ENCODE peak calls at places on chromosomes 13 and 19, in four cellular contexts. J is IMR-90, E is transverse colon, Y is H1. D is an unnamed sample. For H3K9me3 and H3K27me3, the result is how much of the 10 kb centered on the place peaks cover.

GRCh38 chr19:23283925-23284324 is 33.7 kb upstream of the ZNF724 start:
- DNase-seq in J (peak), E (peak), Y (peak), D (peak)

GRCh38 chr13:50762969-50763568 is 80.4 kb downstream of the DLEU7 start:
- DNase-seq in J (no peak), E (no peak), Y (no peak), D (no peak)

GRCh38 chr19:35038623-35039512 is 2.7 kb upstream of the HPN start:
- DNase-seq in J (no peak), E (no peak), Y (no peak), D (no peak)

GRCh38 chr13:27481766-27482165 is 31.4 kb upstream of the MTIF3 start:
- DNase-seq in J (peak), E (peak), Y (peak), D (peak)

GRCh38 chr19:38266070-38266469 is 1.7 kb downstream of the SPINT2 start:
- DNase-seq in J (no peak), E (no peak), Y (no peak), D (no peak)

GRCh38 chr13:49444517-49445395 is 682 bp downstream of the SETDB2 start:
- DNase-seq in J (peak), E (peak), Y (no peak), D (peak)

GRCh38 chr13:50845211-50845610 is 1.7 kb upstream of the DLEU7 start:
- DNase-seq in J (no peak), E (no peak), Y (no peak), D (no peak)

GRCh38 chr19:28519218-28519779 is 693.7 kb downstream of the UQCRFS1 start:
- DNase-seq in J (no peak), E (no peak), Y (no peak), D (no peak)

GRCh38 chr19:46049597-46049996 is 8.8 kb upstream of the IGFL4 start:
- DNase-seq in J (no peak), E (no peak), Y (peak), D (no peak)

GRCh38 chr19:4977299-4978174 is 8.6 kb downstream of the KDM4B start:
- DNase-seq in J (peak), E (peak), Y (no peak), D (peak)

GRCh38 chr13:41974262-41974900 is 13.5 kb upstream of the VWA8 start:
- DNase-seq in J (no peak), E (no peak), Y (no peak), D (no peak)

GRCh38 chr19:54133312-54133956 is 4.1 kb upstream of the CNOT3 start:
- DNase-seq in J (no peak), E (no peak), Y (peak), D (peak)

GRCh38 chr13:54845351-54845965 is 1816.8 kb downstream of the OLFM4 start:
- DNase-seq in J (no peak), E (no peak), Y (no peak), D (no peak)

GRCh38 chr13:50512602-50513527 is 330.6 kb downstream of the DLEU7 start:
- DNase-seq in J (peak), E (peak), Y (no peak), D (peak)

GRCh38 chr19:2722541-2723344 is 1.6 kb upstream of the DIRAS1 start:
- DNase-seq in J (peak), E (peak), Y (no peak), D (peak)

GRCh38 chr19:3359850-3360493 is 6.4 kb upstream of the NFIC start:
- DNase-seq in J (no peak), E (no peak), Y (no peak), D (no peak)

GRCh38 chr19:55319786-55320185 is 5.4 kb downstream of the TMEM150B start:
- DNase-seq in J (peak), E (no peak), Y (peak), D (no peak)

GRCh38 chr13:54949735-54950134 is 1921.1 kb downstream of the OLFM4 start:
- DNase-seq in J (no peak), E (no peak), Y (no peak), D (no peak)

GRCh38 chr13:61777281-61777680 is 361.6 kb upstream of the PCDH20 start:
- DNase-seq in J (no peak), E (no peak), Y (no peak), D (no peak)

GRCh38 chr13:111216166-111216960 is 101.3 kb downstream of the ARHGEF7 start:
- DNase-seq in J (peak), E (peak), Y (no peak), D (no peak)

GRCh38 chr13:98143601-98144500 is 957 bp downstream of the FARP1 start:
- DNase-seq in J (peak), E (peak), Y (no peak), D (peak)

GRCh38 chr19:45670670-45671453 is 2.8 kb downstream of the GIPR start:
- DNase-seq in J (peak), E (peak), Y (peak), D (peak)

GRCh38 chr19:39046037-39046821 is 13.9 kb upstream of the FBXO27 start:
- DNase-seq in J (no peak), E (no peak), Y (no peak), D (no peak)

GRCh38 chr13:87680298-87680697 is 9.1 kb downstream of the SLITRK5 start:
- DNase-seq in J (no peak), E (no peak), Y (no peak), D (no peak)

GRCh38 chr19:46297700-46298476 is 1.0 kb downstream of the HIF3A start:
- DNase-seq in J (no peak), E (peak), Y (no peak), D (peak)

GRCh38 chr13:91185294-91185863 is 162.1 kb upstream of the MIR17HG start:
- DNase-seq in J (peak), E (no peak), Y (no peak), D (no peak)

GRCh38 chr19:6948884-6949283 is 61.5 kb downstream of the ADGRE1 start:
- DNase-seq in J (no peak), E (no peak), Y (no peak), D (no peak)

GRCh38 chr13:109256866-109257760 is 529.3 kb downstream of the IRS2 start:
- DNase-seq in J (peak), E (no peak), Y (no peak), D (peak)

GRCh38 chr13:114089751-114090400 is 42.5 kb downstream of the RASA3 start:
- DNase-seq in J (no peak), E (peak), Y (no peak), D (peak)

GRCh38 chr19:56969726-56970125 is 129.2 kb upstream of the PEG3 start:
- DNase-seq in J (no peak), E (no peak), Y (no peak), D (no peak)

GRCh38 chr19:49663224-49663623 is 2.4 kb downstream of the IRF3 start:
- DNase-seq in J (no peak), E (no peak), Y (no peak), D (no peak)

GRCh38 chr19:49664171-49665070 is 1.2 kb downstream of the IRF3 start:
- DNase-seq in J (peak), E (peak), Y (peak), D (peak)

GRCh38 chr19:49667473-49667872 is 1.7 kb downstream of the BCL2L12 start:
- DNase-seq in J (no peak), E (no peak), Y (no peak), D (no peak)

GRCh38 chr19:49666120-49666444 is 349 bp downstream of the BCL2L12 start:
- DNase-seq in J (no peak), E (no peak), Y (no peak), D (no peak)

GRCh38 chr19:49665301-49666119 is at the start of the genes BCL2L12 and IRF3:
- DNase-seq in J (peak), E (peak), Y (peak), D (peak)
- TF ChIP-seq POLR2A in J (peak), E (peak), Y (no peak), D (peak)

DNA sequence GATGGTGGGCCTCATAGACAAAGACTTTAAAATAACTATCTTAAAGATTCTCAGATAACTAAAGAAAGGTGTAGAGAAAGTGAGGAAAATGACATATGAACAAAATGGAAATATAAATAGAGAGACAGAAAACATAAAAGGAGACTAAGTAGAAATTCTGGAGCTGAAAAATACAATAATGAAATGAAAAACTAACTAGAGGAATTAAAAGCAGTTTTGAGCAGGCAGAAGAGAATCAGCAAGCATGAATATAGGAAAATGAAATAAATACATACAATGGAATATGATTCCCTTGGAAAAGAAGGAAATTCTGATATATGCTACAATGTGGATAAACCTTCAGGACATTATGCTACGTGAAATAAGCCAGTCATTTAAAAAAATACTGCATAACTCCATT is 3.9 kb downstream of the EEF1AKMT1 start:
- DNase-seq in J (no peak), E (no peak), Y (no peak), D (no peak)
- H3K9me3 ChIP-seq in J (under half), E (under half), Y (under half), D (under half)

GRCh38 chr13:101917833-101918755 is 465.6 kb downstream of the ITGBL1 start:
- DNase-seq in J (no peak), E (no peak), Y (no peak), D (peak)
- H3K27me3 ChIP-seq in J (under half), E (half or more), Y (under half), D (under half)

DNA sequence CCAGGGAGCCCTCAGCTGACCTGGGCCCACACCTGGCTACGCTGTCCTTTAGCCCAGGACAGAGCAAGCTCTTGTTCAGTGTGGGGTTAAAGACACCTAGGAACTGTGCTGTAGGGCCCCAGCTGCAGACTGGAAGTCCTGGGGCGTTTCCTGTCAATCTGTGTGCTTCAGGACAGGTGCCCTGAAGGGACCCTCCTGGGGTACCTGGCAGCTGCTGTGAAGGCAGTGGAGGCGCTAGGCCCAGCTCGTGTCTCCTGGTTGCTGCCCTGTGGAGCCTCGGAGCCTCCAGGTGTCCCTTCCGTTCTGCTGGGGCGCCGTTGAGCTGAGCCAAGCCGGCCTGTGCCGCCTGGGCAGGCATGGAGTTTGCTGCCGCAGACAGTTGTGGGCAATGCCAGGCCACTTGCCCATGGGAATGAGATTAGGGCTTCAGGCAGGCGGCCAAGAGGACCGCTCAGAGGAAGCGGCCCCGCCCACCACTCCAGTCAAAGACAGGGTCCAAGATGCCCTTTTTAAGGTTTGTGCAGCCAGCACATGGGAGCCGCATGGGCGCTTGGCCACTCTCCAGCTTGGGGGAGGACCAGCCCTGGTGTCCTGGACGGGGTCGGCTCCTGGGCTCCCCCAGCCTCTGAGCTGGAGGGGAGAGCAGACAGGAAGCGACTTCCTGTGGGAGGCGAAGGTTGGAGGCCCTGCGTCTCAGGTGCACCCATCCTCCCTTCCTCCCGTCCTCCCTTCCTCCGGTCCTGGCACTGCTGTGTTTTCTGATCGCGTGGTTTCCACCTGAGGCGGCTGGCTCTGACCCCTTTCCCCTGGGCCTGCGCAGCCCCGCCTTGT is 4.0 kb downstream of the PTBP1 start:
- DNase-seq in J (no peak), E (peak), Y (no peak), D (peak)
- TF ChIP-seq POLR2A in J (no peak), E (no peak), Y (peak), D (no peak)

DNA sequence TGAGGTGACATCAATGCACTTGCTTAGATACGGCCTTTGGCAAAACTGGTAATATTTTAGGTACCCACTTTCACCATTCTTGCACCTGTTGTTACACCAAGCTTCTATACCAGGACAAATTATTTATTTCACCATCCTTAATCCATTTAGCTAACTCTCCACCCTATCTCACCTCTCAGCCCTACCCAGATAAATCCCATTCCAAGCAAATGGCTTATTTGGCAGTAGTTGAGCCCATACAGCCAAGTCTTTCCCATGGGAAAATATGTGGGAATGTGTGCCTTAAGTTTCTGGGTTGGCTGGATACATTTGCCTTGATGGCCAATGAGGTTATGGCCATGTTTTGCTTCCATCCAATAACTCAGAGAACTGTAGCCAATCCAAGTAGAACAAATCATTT is 551.9 kb downstream of the GPC6 start:
- DNase-seq in J (no peak), E (no peak), Y (no peak), D (no peak)
- H3K9me3 ChIP-seq in J (under half), E (under half), Y (under half), D (under half)

GRCh38 chr19:8412783-8413592 is at the start of gene MARCHF2:
- DNase-seq in J (peak), E (peak), Y (peak), D (peak)
- H3K27me3 ChIP-seq in J (under half), E (under half), Y (under half), D (under half)

DNA sequence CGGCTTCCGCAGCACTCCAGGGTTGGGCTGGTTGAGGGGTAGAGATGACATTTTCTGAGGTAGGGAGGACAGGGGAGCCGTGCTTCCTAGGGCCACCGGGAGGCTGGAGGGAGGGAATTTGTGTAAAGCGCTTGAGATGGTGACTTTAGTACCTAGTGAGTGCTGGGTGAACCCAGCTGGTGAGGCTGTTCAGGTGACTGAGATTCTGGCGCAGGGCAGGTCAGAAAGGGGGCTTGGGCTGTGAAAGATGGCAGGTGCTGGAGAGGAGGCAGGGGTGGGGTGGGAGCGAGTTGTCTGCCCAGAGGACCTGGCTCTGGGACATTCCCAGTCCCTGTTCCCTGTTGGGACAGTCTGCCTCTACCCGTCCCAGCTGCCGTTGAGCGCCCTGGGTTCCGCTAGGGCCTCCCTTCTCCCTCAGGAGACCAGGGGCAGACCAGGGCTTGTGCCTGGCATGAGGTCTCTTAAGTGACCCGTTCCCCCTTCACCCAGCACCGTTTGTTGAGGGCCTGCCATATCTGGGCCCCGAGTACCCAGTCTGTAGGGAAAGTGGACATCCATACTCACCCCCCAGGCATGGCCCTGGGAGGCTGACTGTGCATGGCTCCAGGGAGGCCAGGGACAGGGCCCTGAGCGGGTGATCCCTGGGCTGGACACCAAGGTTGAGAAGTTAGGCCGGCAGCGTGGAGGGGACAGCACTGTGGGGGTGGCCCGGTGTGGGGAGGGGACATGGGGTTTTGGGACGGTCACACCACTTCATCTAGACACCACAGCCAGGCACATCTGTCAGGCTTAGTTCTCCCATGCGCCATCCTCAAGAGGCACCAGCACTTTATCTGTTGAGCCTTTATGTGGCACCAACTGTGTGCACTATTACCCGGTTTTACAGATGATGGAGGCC is 5.0 kb downstream of the PTOV1 start:
- DNase-seq in J (no peak), E (no peak), Y (no peak), D (peak)
- TF ChIP-seq POLR2A in J (no peak), E (no peak), Y (peak), D (no peak)

D was measured in adrenal gland.